ENCODE peak calls at places on chromosomes 5 and 9, in ten cellular contexts. E is endothelial cell; Y is fibroblast of mammary gland; S is activated CD8-positive, alpha-beta memory T cell treated with anti-CD3 and anti-CD28 coated beads for 48 hours; H is EL; R is stimulated activated CD4-positive, alpha-beta T cell treated with anti-CD3 and anti-CD28 coated beads, Interleukin-1b, Interleukin-23, amount 100 ng/mL, for 24 hours; L is ACHN; V is sigmoid colon; F is pancreas; K is GM03348. B is an unnamed sample.

GRCh38 chr5:131694926-131695325 is 59.9 kb upstream of the RAPGEF6 start:
- DNase-seq in E (no peak), Y (no peak), S (no peak), H (no peak), R (no peak), L (no peak), V (no peak), F (no peak), K (no peak), B (no peak)

GRCh38 chr9:124290053-124290581 is 32.4 kb downstream of the NEK6 start:
- DNase-seq in E (no peak), Y (no peak), S (no peak), H (no peak), R (no peak), L (no peak), V (no peak), F (peak), K (no peak), B (no peak)

GRCh38 chr5:154422298-154422697 is 23.5 kb upstream of the SAP30L start:
- DNase-seq in E (no peak), Y (no peak), S (no peak), H (no peak), R (no peak), L (no peak), V (no peak), F (no peak), K (no peak), B (no peak)

GRCh38 chr5:103532116-103532734 is 30.4 kb downstream of the NUDT12 start:
- DNase-seq in E (no peak), Y (peak), S (no peak), H (peak), R (no peak), L (no peak), V (no peak), F (no peak), K (peak), B (no peak)

GRCh38 chr9:120593250-120593954 is 13.4 kb upstream of the CDK5RAP2 start:
- DNase-seq in E (no peak), Y (no peak), S (no peak), H (no peak), R (no peak), L (no peak), V (no peak), F (no peak), K (no peak), B (no peak)

GRCh38 chr5:2722901-2723300 is 28.6 kb downstream of the IRX2 start:
- DNase-seq in E (no peak), Y (no peak), S (no peak), H (no peak), R (no peak), L (no peak), V (peak), F (no peak), K (no peak), B (no peak)

GRCh38 chr5:143318833-143319232 is 84.7 kb downstream of the NR3C1 start:
- DNase-seq in E (no peak), Y (no peak), S (no peak), H (no peak), R (no peak), L (no peak), V (no peak), F (no peak), K (no peak), B (no peak)

GRCh38 chr9:38687389-38687842 is 32.5 kb downstream of the FAM240B start:
- DNase-seq in E (no peak), Y (no peak), S (peak), H (no peak), R (no peak), L (no peak), V (peak), F (peak), K (no peak), B (no peak)

GRCh38 chr9:76136986-76137385 is 246.5 kb downstream of the PCSK5 start:
- DNase-seq in E (no peak), Y (peak), S (no peak), H (peak), R (no peak), L (peak), V (no peak), F (no peak), K (peak), B (no peak)

GRCh38 chr5:42951169-42951846 is 88.8 kb downstream of the ANXA2R start:
- DNase-seq in E (no peak), Y (peak), S (peak), H (peak), R (peak), L (no peak), V (no peak), F (no peak), K (no peak), B (peak)

GRCh38 chr9:97934321-97935115 is 3.5 kb downstream of the HEMGN start:
- DNase-seq in E (no peak), Y (no peak), S (no peak), H (no peak), R (no peak), L (no peak), V (no peak), F (no peak), K (no peak), B (no peak)

GRCh38 chr9:98950262-98950661 is 6.6 kb downstream of the COL15A1 start:
- DNase-seq in E (no peak), Y (no peak), S (no peak), H (no peak), R (no peak), L (no peak), V (no peak), F (no peak), K (no peak), B (no peak)

GRCh38 chr5:74649421-74649973 is 9.0 kb upstream of the ENC1 start:
- DNase-seq in E (no peak), Y (no peak), S (no peak), H (no peak), R (no peak), L (no peak), V (no peak), F (peak), K (no peak), B (no peak)

GRCh38 chr5:79935992-79936643 is 54.9 kb downstream of the MTX3 start:
- DNase-seq in E (no peak), Y (peak), S (no peak), H (no peak), R (no peak), L (no peak), V (peak), F (no peak), K (peak), B (no peak)

GRCh38 chr5:71589903-71590302 is 2.8 kb downstream of the MCCC2 start:
- DNase-seq in E (no peak), Y (no peak), S (no peak), H (no peak), R (no peak), L (no peak), V (no peak), F (no peak), K (no peak), B (no peak)

GRCh38 chr9:126558051-126558665 is 55.6 kb upstream of the LMX1B start:
- DNase-seq in E (peak), Y (peak), S (peak), H (peak), R (peak), L (peak), V (peak), F (peak), K (peak), B (peak)

GRCh38 chr5:55634204-55634785 is 77.8 kb downstream of the SLC38A9 start:
- DNase-seq in E (no peak), Y (peak), S (no peak), H (peak), R (no peak), L (no peak), V (no peak), F (no peak), K (peak), B (no peak)

GRCh38 chr9:111301195-111301594 is 28.8 kb downstream of the OR2K2 start:
- DNase-seq in E (no peak), Y (peak), S (no peak), H (peak), R (no peak), L (no peak), V (no peak), F (no peak), K (peak), B (no peak)

GRCh38 chr5:143968071-143968878 is 156.3 kb downstream of the HMHB1 start:
- DNase-seq in E (no peak), Y (peak), S (no peak), H (peak), R (no peak), L (peak), V (no peak), F (no peak), K (peak), B (peak)

GRCh38 chr5:83507431-83507830 is 35.9 kb downstream of the VCAN start:
- DNase-seq in E (no peak), Y (no peak), S (no peak), H (no peak), R (no peak), L (no peak), V (no peak), F (no peak), K (no peak), B (no peak)